ENCODE peak calls at places on chromosomes 7 and 10, in four cellular contexts. O is fibroblast of the aortic adventitia, E is K562, Y is upper lobe of right lung. I is an unnamed sample.

GRCh38 chr10:11878776-11879175 is 55.6 kb downstream of the PROSER2 start:
- DNase-seq in O (no peak), E (no peak), Y (no peak), I (no peak)

GRCh38 chr10:93993782-93994668 is at the start of gene PLCE1:
- DNase-seq in O (peak), E (peak), Y (peak), I (peak)

GRCh38 chr7:102236592-102237287 is 49.9 kb upstream of the SH2B2 start:
- DNase-seq in O (peak), E (peak), Y (no peak), I (peak)

GRCh38 chr7:55255501-55256445 is 109.4 kb upstream of the LANCL2 start:
- DNase-seq in O (peak), E (peak), Y (peak), I (peak)

GRCh38 chr10:5416981-5417380 is 4.6 kb downstream of the NET1 start:
- DNase-seq in O (no peak), E (no peak), Y (no peak), I (peak)

GRCh38 chr7:76225379-76225778 is 23.7 kb downstream of the SRRM3 start:
- DNase-seq in O (peak), E (peak), Y (no peak), I (peak)

GRCh38 chr10:4195214-4195613 is 410.2 kb upstream of the KLF6 start:
- DNase-seq in O (peak), E (peak), Y (no peak), I (no peak)

GRCh38 chr7:101972627-101973026 is 155.2 kb downstream of the CUX1 start:
- DNase-seq in O (no peak), E (no peak), Y (no peak), I (no peak)

GRCh38 chr7:77351539-77352004 is 64.6 kb downstream of the GSAP start:
- DNase-seq in O (no peak), E (no peak), Y (no peak), I (peak)

GRCh38 chr7:91408388-91409154 is 144.3 kb downstream of the FZD1 start:
- DNase-seq in O (peak), E (no peak), Y (no peak), I (no peak)

GRCh38 chr10:1549591-1550290 is 187.6 kb downstream of the ADARB2 start:
- DNase-seq in O (no peak), E (no peak), Y (peak), I (no peak)

GRCh38 chr10:110609592-110609991 is 34.5 kb upstream of the RBM20 start:
- DNase-seq in O (no peak), E (no peak), Y (no peak), I (no peak)

GRCh38 chr10:83233691-83234090 is 905.6 kb upstream of the GHITM start:
- DNase-seq in O (no peak), E (no peak), Y (no peak), I (no peak)

GRCh38 chr7:158023563-158024350 is 563.9 kb downstream of the PTPRN2 start:
- DNase-seq in O (no peak), E (no peak), Y (peak), I (no peak)

GRCh38 chr10:76086571-76087260 is 655.3 kb downstream of the LRMDA start:
- DNase-seq in O (peak), E (peak), Y (no peak), I (peak)

GRCh38 chr7:93016085-93016471 is 101.7 kb downstream of the SAMD9 start:
- DNase-seq in O (peak), E (no peak), Y (no peak), I (no peak)

GRCh38 chr10:129652521-129653201 is 185.6 kb downstream of the MGMT start:
- DNase-seq in O (no peak), E (no peak), Y (no peak), I (no peak)

GRCh38 chr7:92657391-92657790 is 67.2 kb upstream of the FAM133B start:
- DNase-seq in O (no peak), E (no peak), Y (no peak), I (no peak)

GRCh38 chr10:110076559-110077318 is 69.0 kb downstream of the ADD3 start:
- DNase-seq in O (peak), E (peak), Y (no peak), I (no peak)

GRCh38 chr10:94546058-94546595 is 539 bp downstream of the HELLS start:
- DNase-seq in O (peak), E (peak), Y (no peak), I (peak)

GRCh38 chr7:142357953-142358520 is 100.2 kb upstream of the PRSS58 start:
- DNase-seq in O (peak), E (peak), Y (no peak), I (peak)

GRCh38 chr7:50791921-50792341 is 9.2 kb upstream of the GRB10 start:
- DNase-seq in O (peak), E (peak), Y (no peak), I (no peak)

GRCh38 chr10:103470755-103471653 is 8.0 kb downstream of the CALHM3 start:
- DNase-seq in O (peak), E (peak), Y (peak), I (no peak)

GRCh38 chr10:124650820-124651401 is 93.3 kb downstream of the FAM53B start:
- DNase-seq in O (no peak), E (no peak), Y (no peak), I (no peak)

GRCh38 chr10:13990392-13990805 is 340.3 kb downstream of the FRMD4A start:
- DNase-seq in O (peak), E (no peak), Y (no peak), I (peak)

GRCh38 chr10:13993169-13993568 is 337.6 kb downstream of the FRMD4A start:
- DNase-seq in O (peak), E (no peak), Y (no peak), I (no peak)

GRCh38 chr10:13990918-13991317 is 339.8 kb downstream of the FRMD4A start:
- DNase-seq in O (peak), E (no peak), Y (no peak), I (no peak)

GRCh38 chr10:13989616-13990015 is 341.1 kb downstream of the FRMD4A start:
- DNase-seq in O (no peak), E (no peak), Y (no peak), I (no peak)

DNA sequence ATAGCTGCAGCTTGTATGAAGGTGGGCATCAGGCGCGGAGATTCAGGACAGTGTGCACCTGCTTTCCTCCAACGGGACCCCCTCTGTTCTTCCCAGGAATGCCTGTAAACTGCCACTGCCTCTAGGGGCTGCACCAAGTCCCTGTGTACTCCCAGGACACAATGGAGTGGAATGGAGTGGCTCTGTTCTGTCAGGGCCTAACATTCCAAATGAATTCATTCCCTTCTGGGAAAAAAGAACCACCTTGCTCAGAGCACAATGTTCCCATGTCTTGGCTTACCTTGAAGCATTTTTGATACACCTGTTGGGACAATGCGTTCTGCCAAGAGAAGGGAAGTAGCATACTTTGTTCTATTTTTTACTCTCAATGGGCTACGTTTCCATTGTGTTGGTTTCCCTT is 339.4 kb downstream of the FRMD4A start:
- DNase-seq in O (no peak), E (no peak), Y (no peak), I (peak)
- TF ChIP-seq CTCF in O (no peak), E (no peak), Y (no peak), I (no peak)

GRCh38 chr7:151754142-151754590 is 122.7 kb downstream of the PRKAG2 start:
- DNase-seq in O (peak), E (peak), Y (peak), I (peak)
- TF ChIP-seq CTCF in O (peak), E (peak), Y (peak), I (peak)

GRCh38 chr10:60733826-60734225 is 44.5 kb upstream of the CDK1 start:
- DNase-seq in O (no peak), E (no peak), Y (peak), I (no peak)

GRCh38 chr10:60732240-60733188 is 45.8 kb upstream of the CDK1 start:
- DNase-seq in O (no peak), E (no peak), Y (no peak), I (peak)

GRCh38 chr10:60735244-60735643 is 43.0 kb upstream of the CDK1 start:
- DNase-seq in O (no peak), E (no peak), Y (no peak), I (no peak)

GRCh38 chr10:60734226-60734625 is 44.1 kb upstream of the CDK1 start:
- DNase-seq in O (no peak), E (no peak), Y (no peak), I (no peak)

GRCh38 chr10:60733189-60733815 is 45.0 kb upstream of the CDK1 start:
- DNase-seq in O (peak), E (no peak), Y (peak), I (peak)
- TF ChIP-seq CTCF in O (no peak), E (no peak), Y (peak), I (no peak)

GRCh38 chr10:119619215-119619614 is 22.5 kb upstream of the TIAL1 start:
- DNase-seq in O (no peak), E (no peak), Y (no peak), I (no peak)

GRCh38 chr10:119620771-119621384 is 24.1 kb upstream of the TIAL1 start:
- DNase-seq in O (peak), E (no peak), Y (no peak), I (peak)

GRCh38 chr10:119614686-119615085 is 17.9 kb upstream of the TIAL1 start:
- DNase-seq in O (no peak), E (no peak), Y (no peak), I (no peak)

GRCh38 chr10:119620241-119620753 is 23.5 kb upstream of the TIAL1 start:
- DNase-seq in O (peak), E (no peak), Y (no peak), I (no peak)

GRCh38 chr10:119616879-119617580 is 20.3 kb upstream of the TIAL1 start:
- DNase-seq in O (peak), E (peak), Y (no peak), I (peak)
- TF ChIP-seq CTCF in O (peak), E (peak), Y (peak), I (no peak)

I was measured in endothelial cell.